ENCODE peak calls at places on chromosomes 13 and 19, in four cellular contexts. One of them, this sample, is unnamed. For H3K36me3, the result is how much of the 10 kb centered on the place peaks cover.

GRCh38 chr19:45462174-45462573 is 5.6 kb upstream of the FOSB start:
- DNase-seq in cardiac muscle cell: no peak
- DNase-seq in mammary epithelial cell: no peak
- DNase-seq in brain microvascular endothelial cell: no peak
- DNase-seq in this sample: no peak

GRCh38 chr13:98563071-98563470 is 13.8 kb downstream of the STK24 start:
- DNase-seq in brain microvascular endothelial cell: no peak
- DNase-seq in cardiac muscle cell: no peak
- DNase-seq in mammary epithelial cell: no peak
- DNase-seq in this sample: no peak

GRCh38 chr19:38869160-38869835 is 8.8 kb downstream of the RINL start:
- DNase-seq in brain microvascular endothelial cell: no peak
- DNase-seq in mammary epithelial cell: no peak
- DNase-seq in cardiac muscle cell: no peak
- DNase-seq in this sample: no peak

GRCh38 chr13:95403349-95404140 is 102.3 kb upstream of the ABCC4 start:
- DNase-seq in mammary epithelial cell: no peak
- DNase-seq in brain microvascular endothelial cell: no peak
- DNase-seq in cardiac muscle cell: peak
- DNase-seq in this sample: no peak

GRCh38 chr13:20525144-20525600 is 485 bp downstream of the CRYL1 start:
- DNase-seq in brain microvascular endothelial cell: no peak
- DNase-seq in mammary epithelial cell: peak
- DNase-seq in cardiac muscle cell: peak
- DNase-seq in this sample: peak

GRCh38 chr19:54708781-54709180 is 15.5 kb upstream of the KIR3DL3 start:
- DNase-seq in brain microvascular endothelial cell: no peak
- DNase-seq in mammary epithelial cell: no peak
- DNase-seq in cardiac muscle cell: no peak
- DNase-seq in this sample: no peak

GRCh38 chr19:21101511-21102242 is 19.7 kb downstream of the ZNF714 start:
- DNase-seq in mammary epithelial cell: peak
- DNase-seq in cardiac muscle cell: peak
- DNase-seq in brain microvascular endothelial cell: no peak
- DNase-seq in this sample: no peak

GRCh38 chr13:59880468-59880867 is 283.3 kb downstream of the DIAPH3 start:
- DNase-seq in mammary epithelial cell: peak
- DNase-seq in cardiac muscle cell: no peak
- DNase-seq in brain microvascular endothelial cell: no peak
- DNase-seq in this sample: peak

GRCh38 chr13:30038884-30039283 is 188.5 kb upstream of the UBL3 start:
- DNase-seq in brain microvascular endothelial cell: no peak
- DNase-seq in cardiac muscle cell: no peak
- DNase-seq in mammary epithelial cell: no peak
- DNase-seq in this sample: no peak

GRCh38 chr13:109871018-109871370 is 84.6 kb upstream of the IRS2 start:
- DNase-seq in brain microvascular endothelial cell: peak
- DNase-seq in mammary epithelial cell: no peak
- DNase-seq in cardiac muscle cell: no peak
- DNase-seq in this sample: peak

GRCh38 chr13:98576215-98576945 is 527 bp downstream of the STK24 start:
- DNase-seq in cardiac muscle cell: peak
- DNase-seq in mammary epithelial cell: peak
- DNase-seq in brain microvascular endothelial cell: no peak
- DNase-seq in this sample: no peak

GRCh38 chr13:53110181-53110580 is 81.6 kb downstream of the OLFM4 start:
- DNase-seq in cardiac muscle cell: no peak
- DNase-seq in mammary epithelial cell: no peak
- DNase-seq in brain microvascular endothelial cell: no peak
- DNase-seq in this sample: no peak

GRCh38 chr19:8585894-8586750 is 8.9 kb upstream of the MYO1F start:
- DNase-seq in mammary epithelial cell: no peak
- DNase-seq in cardiac muscle cell: peak
- DNase-seq in brain microvascular endothelial cell: no peak
- DNase-seq in this sample: no peak

DNA sequence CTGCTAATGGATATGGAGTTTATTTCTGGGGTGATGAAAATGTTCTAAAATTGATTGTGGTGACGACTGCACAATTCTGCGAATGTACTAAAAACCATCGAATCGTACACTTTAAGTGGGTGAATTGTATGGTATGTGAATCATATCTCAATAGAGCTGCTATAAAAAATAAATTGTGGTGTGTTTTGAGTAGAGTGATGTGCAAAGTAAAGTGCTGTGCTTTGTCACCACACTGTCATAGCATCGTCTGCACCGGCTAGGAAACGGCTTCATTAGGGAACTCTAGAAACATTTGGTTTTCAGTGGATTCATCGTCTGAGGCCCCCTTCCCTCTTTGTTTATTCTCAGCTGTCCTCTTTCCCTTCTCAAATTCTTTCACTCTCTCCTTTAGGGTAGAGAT is 239.7 kb downstream of the DCLK1 start:
- DNase-seq in mammary epithelial cell: no peak
- DNase-seq in brain microvascular endothelial cell: no peak
- DNase-seq in cardiac muscle cell: no peak
- DNase-seq in this sample: no peak
- H3K4me3 ChIP-seq in mammary epithelial cell: no peak
- H3K4me3 ChIP-seq in brain microvascular endothelial cell: no peak
- H3K4me3 ChIP-seq in cardiac muscle cell: no peak
- H3K4me3 ChIP-seq in this sample: no peak

DNA sequence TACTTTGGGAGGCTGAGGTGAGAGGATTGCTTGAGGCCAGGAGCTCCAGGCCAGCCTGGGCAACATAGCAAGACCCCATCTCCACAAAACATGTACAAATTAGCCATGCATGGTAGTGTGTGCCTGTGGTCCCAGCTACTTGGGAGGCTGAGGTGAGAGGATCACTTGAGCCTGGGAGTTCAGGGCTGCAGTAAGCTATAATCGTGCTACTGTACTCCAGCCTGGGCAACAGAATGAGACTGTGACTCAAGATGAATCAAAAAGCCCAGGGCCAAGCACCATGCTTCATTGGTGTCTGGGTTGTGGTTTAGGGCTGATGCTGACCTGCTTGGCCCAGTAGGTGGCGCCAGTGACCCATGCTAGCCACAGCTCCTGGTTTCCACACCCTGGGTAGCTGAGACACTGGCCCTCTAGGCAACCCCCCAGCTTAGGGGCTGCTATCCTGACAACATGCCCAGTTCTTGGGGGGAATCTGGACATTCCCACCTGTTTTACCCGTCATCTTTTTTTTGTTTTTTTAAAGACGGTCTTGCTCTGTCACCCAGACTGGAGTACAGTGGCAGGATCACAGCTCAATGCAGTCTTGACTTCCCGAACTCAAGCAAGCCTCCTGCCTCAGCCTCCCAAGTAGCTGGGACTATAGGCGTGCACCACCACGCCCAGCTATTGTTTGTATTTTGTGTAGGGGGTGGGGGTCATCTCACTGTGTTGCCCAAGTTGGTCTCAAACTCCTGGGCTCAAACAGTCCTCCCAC is 5.5 kb downstream of the CCDC124 start:
- DNase-seq in mammary epithelial cell: peak
- DNase-seq in cardiac muscle cell: peak
- DNase-seq in brain microvascular endothelial cell: peak
- DNase-seq in this sample: peak
- TF ChIP-seq CTCF in mammary epithelial cell: peak
- TF ChIP-seq CTCF in cardiac muscle cell: peak
- TF ChIP-seq CTCF in brain microvascular endothelial cell: peak
- TF ChIP-seq CTCF in this sample: peak

GRCh38 chr13:45278096-45278645 is 62.8 kb downstream of the TPT1 start:
- DNase-seq in mammary epithelial cell: no peak
- DNase-seq in cardiac muscle cell: no peak
- DNase-seq in brain microvascular endothelial cell: no peak
- DNase-seq in this sample: no peak

GRCh38 chr13:45276887-45277286 is 64.1 kb downstream of the TPT1 start:
- DNase-seq in brain microvascular endothelial cell: no peak
- DNase-seq in mammary epithelial cell: no peak
- DNase-seq in cardiac muscle cell: no peak
- DNase-seq in this sample: no peak

GRCh38 chr13:45282994-45283393 is 58.0 kb downstream of the TPT1 start:
- DNase-seq in cardiac muscle cell: no peak
- DNase-seq in brain microvascular endothelial cell: no peak
- DNase-seq in mammary epithelial cell: no peak
- DNase-seq in this sample: no peak

GRCh38 chr13:45280751-45281634 is 60.0 kb downstream of the TPT1 start:
- DNase-seq in cardiac muscle cell: peak
- DNase-seq in mammary epithelial cell: peak
- DNase-seq in brain microvascular endothelial cell: peak
- DNase-seq in this sample: peak
- H3K36me3 ChIP-seq in cardiac muscle cell: under half
- H3K36me3 ChIP-seq in mammary epithelial cell: under half
- H3K36me3 ChIP-seq in brain microvascular endothelial cell: under half
- H3K36me3 ChIP-seq in this sample: under half

DNA sequence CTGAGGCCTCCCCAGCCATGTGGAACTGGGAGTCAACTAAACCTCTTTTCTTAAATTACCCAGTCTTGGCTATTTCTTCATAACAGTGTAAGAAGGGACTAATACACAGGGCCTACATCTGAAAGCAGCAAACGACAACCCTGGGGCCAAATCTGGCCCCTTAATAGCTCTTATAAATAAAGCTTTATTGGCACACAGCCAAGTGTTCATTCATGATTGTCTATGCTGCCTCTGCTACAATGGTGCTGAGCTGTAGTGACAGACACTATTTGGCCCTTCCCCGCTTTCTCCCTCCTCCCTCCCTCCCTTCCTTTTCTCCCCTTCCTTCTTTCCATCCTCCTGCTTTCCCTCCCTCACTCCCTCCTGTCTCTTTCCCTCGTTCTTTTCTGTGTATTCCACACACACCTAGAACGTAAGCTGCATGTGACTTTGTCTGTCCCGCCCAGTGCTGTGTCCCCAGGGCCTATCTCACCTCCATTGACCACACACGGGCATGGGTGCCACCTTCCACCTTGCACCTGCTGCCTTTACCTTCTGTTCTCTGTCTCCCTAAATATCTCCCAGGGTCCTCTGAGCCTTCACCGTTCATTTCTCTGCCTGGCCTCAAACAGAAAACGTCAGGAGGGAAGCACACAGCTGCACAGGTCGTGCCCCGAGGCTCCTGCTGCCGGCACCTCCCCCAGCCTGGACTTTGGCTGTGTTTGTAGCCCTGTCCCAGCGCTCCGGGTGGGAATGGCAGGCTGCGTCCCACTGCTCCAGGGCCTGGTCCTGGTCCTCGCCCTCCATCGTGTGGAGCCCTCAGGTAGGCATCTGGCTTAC is at the start of gene PROZ:
- DNase-seq in mammary epithelial cell: no peak
- DNase-seq in brain microvascular endothelial cell: no peak
- DNase-seq in cardiac muscle cell: no peak
- DNase-seq in this sample: no peak
- H3K4me3 ChIP-seq in mammary epithelial cell: no peak
- H3K4me3 ChIP-seq in brain microvascular endothelial cell: no peak
- H3K4me3 ChIP-seq in cardiac muscle cell: no peak
- H3K4me3 ChIP-seq in this sample: no peak

GRCh38 chr13:108508263-108508662 is 121.1 kb upstream of the MYO16 start:
- DNase-seq in mammary epithelial cell: no peak
- DNase-seq in brain microvascular endothelial cell: peak
- DNase-seq in cardiac muscle cell: peak
- DNase-seq in this sample: peak
- TF ChIP-seq CTCF in mammary epithelial cell: peak
- TF ChIP-seq CTCF in brain microvascular endothelial cell: peak
- TF ChIP-seq CTCF in cardiac muscle cell: peak
- TF ChIP-seq CTCF in this sample: peak

GRCh38 chr19:2277138-2277537 is 4.8 kb downstream of the PEAK3 start:
- DNase-seq in mammary epithelial cell: no peak
- DNase-seq in cardiac muscle cell: no peak
- DNase-seq in brain microvascular endothelial cell: no peak
- DNase-seq in this sample: no peak

GRCh38 chr19:2276429-2276989 is 5.5 kb downstream of the PEAK3 start:
- DNase-seq in brain microvascular endothelial cell: no peak
- DNase-seq in cardiac muscle cell: no peak
- DNase-seq in mammary epithelial cell: no peak
- DNase-seq in this sample: no peak

GRCh38 chr19:2274185-2274711 is 7.7 kb downstream of the PEAK3 start:
- DNase-seq in brain microvascular endothelial cell: no peak
- DNase-seq in cardiac muscle cell: no peak
- DNase-seq in mammary epithelial cell: no peak
- DNase-seq in this sample: no peak

GRCh38 chr19:2274937-2275535 is 6.9 kb downstream of the PEAK3 start:
- DNase-seq in mammary epithelial cell: peak
- DNase-seq in brain microvascular endothelial cell: peak
- DNase-seq in cardiac muscle cell: peak
- DNase-seq in this sample: peak

GRCh38 chr19:2275588-2276428 is 6.2 kb downstream of the PEAK3 start:
- DNase-seq in brain microvascular endothelial cell: no peak
- DNase-seq in cardiac muscle cell: no peak
- DNase-seq in mammary epithelial cell: no peak
- DNase-seq in this sample: no peak
- H3K36me3 ChIP-seq in brain microvascular endothelial cell: under half
- H3K36me3 ChIP-seq in cardiac muscle cell: under half
- H3K36me3 ChIP-seq in mammary epithelial cell: under half
- H3K36me3 ChIP-seq in this sample: under half

This sample was measured in bronchial epithelial cell.